ENCODE peak calls at places on chromosome 5, in five cellular contexts. E is sigmoid colon, I is stomach, D is gastrocnemius medialis, B is prostate gland. P is an unnamed sample.

GRCh38 chr5:1792842-1793266 is 6.8 kb downstream of the MRPL36 start:
- DNase-seq in I (peak), D (no peak), B (no peak), E (peak), P (no peak)

GRCh38 chr5:80967500-80968181 is 7.5 kb downstream of the RASGRF2 start:
- DNase-seq in D (no peak), B (peak), E (peak), I (no peak), P (peak)

GRCh38 chr5:91243286-91243685 is 139.8 kb downstream of the ARRDC3 start:
- DNase-seq in E (no peak), D (no peak), I (no peak), B (no peak), P (no peak)

GRCh38 chr5:1686066-1686802 is 113.4 kb downstream of the MRPL36 start:
- DNase-seq in B (no peak), E (no peak), D (no peak), I (no peak), P (peak)

GRCh38 chr5:131379723-131380122 is 115.9 kb downstream of the CDC42SE2 start:
- DNase-seq in B (no peak), I (no peak), D (no peak), E (no peak), P (no peak)

GRCh38 chr5:140882591-140882899 is 621 bp downstream of the PCDHA13 start:
- DNase-seq in E (no peak), B (no peak), I (no peak), D (no peak), P (no peak)

GRCh38 chr5:159784993-159785392 is 131.3 kb upstream of the ADRA1B start:
- DNase-seq in E (no peak), I (no peak), B (no peak), D (no peak), P (no peak)

GRCh38 chr5:159166416-159166815 is 42.9 kb downstream of the RNF145 start:
- DNase-seq in B (no peak), E (no peak), I (no peak), D (no peak), P (no peak)

GRCh38 chr5:80122599-80122998 is 87.5 kb downstream of the THBS4 start:
- DNase-seq in B (no peak), I (no peak), E (no peak), D (no peak), P (no peak)

GRCh38 chr5:91925249-91925648 is 542.1 kb upstream of the ARRDC3 start:
- DNase-seq in I (no peak), E (no peak), D (no peak), B (no peak), P (no peak)

GRCh38 chr5:40333459-40334241 is 346.1 kb upstream of the PTGER4 start:
- DNase-seq in E (no peak), B (no peak), I (no peak), D (no peak), P (no peak)

GRCh38 chr5:93589812-93590215 is 6.8 kb downstream of the NR2F1 start:
- DNase-seq in D (no peak), B (no peak), E (no peak), I (no peak), P (no peak)

GRCh38 chr5:55623789-55624188 is 88.3 kb downstream of the SLC38A9 start:
- DNase-seq in D (no peak), E (no peak), I (no peak), B (no peak), P (no peak)

GRCh38 chr5:55626805-55627204 is 85.3 kb downstream of the SLC38A9 start:
- DNase-seq in I (no peak), B (no peak), D (no peak), E (no peak), P (no peak)

GRCh38 chr5:55624841-55625602 is 87.1 kb downstream of the SLC38A9 start:
- DNase-seq in D (no peak), I (no peak), E (no peak), B (no peak), P (no peak)

GRCh38 chr5:55625913-55626312 is 86.2 kb downstream of the SLC38A9 start:
- DNase-seq in B (no peak), I (no peak), E (no peak), D (no peak), P (no peak)

GRCh38 chr5:55625603-55625875 is 86.6 kb downstream of the SLC38A9 start:
- DNase-seq in D (no peak), B (no peak), E (no peak), I (no peak), P (no peak)
- TF ChIP-seq POLR2A in D (no peak), B (no peak), E (no peak), I (no peak), P (no peak)

GRCh38 chr5:16750445-16750844 is 133.6 kb upstream of the RETREG1 start:
- DNase-seq in B (no peak), E (no peak), D (no peak), I (no peak), P (no peak)
- TF ChIP-seq POLR2A in B (no peak), E (no peak), D (no peak), I (no peak), P (no peak)

GRCh38 chr5:14380712-14381111 is 200.9 kb upstream of the OTULINL start:
- DNase-seq in B (no peak), E (no peak), I (no peak), D (no peak), P (no peak)

GRCh38 chr5:14373685-14374084 is 207.9 kb upstream of the OTULINL start:
- DNase-seq in D (no peak), B (no peak), E (no peak), I (no peak), P (no peak)

GRCh38 chr5:14374100-14374499 is 207.5 kb upstream of the OTULINL start:
- DNase-seq in E (no peak), B (peak), D (no peak), I (no peak), P (no peak)

GRCh38 chr5:14379739-14380497 is 201.7 kb upstream of the OTULINL start:
- DNase-seq in I (no peak), D (no peak), E (no peak), B (no peak), P (no peak)

DNA sequence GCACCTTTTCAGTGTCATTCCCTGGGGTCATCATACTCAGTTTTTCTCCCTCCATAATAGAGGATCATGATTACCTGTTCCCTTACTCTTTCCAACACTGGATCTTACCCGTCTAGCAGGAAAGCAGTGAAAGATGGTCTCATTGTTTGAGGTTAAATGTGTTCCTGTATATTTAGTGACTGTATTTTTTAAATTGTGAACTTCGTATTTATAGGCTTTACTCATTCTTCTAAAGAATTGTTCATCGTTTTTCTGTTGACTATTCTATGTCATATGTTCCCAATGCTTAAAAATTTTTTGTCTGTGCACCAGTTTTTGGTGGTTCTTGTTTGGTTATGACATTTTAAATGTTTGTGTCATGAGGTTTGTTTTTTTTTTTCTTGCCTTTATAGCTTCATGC is 204.8 kb upstream of the OTULINL start:
- DNase-seq in I (no peak), D (no peak), B (no peak), E (no peak), P (no peak)
- TF ChIP-seq POLR2A in I (no peak), D (no peak), B (no peak), E (no peak), P (no peak)

DNA sequence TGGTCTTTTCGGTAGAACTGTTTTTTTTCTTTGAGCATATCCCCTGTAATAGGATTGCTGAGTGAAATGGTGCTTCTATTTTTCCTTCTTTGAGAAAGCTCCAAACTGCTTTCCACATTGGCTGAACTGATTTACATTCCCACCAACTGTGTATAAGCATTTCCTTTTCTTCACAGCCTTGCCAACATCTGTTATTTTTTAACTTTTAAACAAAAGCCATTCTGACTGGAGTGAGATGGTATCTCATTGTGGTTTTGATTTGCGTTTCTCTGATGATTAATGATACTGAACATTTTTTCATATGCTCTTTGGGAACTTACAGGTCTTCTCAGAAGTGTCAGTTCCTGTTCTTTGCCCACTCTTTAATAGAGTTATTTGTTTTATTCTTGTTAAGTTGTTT is 764.8 kb downstream of the MTRR start:
- DNase-seq in I (no peak), D (no peak), E (no peak), B (no peak), P (no peak)
- TF ChIP-seq POLR2A in I (no peak), D (no peak), E (no peak), B (no peak), P (no peak)

GRCh38 chr5:58969253-58969652 is 386.4 kb downstream of the RAB3C start:
- DNase-seq in E (no peak), B (no peak), D (no peak), I (no peak), P (no peak)
- TF ChIP-seq POLR2A in E (no peak), B (no peak), D (no peak), I (no peak), P (no peak)

GRCh38 chr5:133214153-133214820 is 162.5 kb downstream of the HSPA4 start:
- DNase-seq in D (no peak), I (no peak), E (no peak), B (no peak), P (no peak)
- TF ChIP-seq POLR2A in D (no peak), I (no peak), E (no peak), B (no peak), P (no peak)

DNA sequence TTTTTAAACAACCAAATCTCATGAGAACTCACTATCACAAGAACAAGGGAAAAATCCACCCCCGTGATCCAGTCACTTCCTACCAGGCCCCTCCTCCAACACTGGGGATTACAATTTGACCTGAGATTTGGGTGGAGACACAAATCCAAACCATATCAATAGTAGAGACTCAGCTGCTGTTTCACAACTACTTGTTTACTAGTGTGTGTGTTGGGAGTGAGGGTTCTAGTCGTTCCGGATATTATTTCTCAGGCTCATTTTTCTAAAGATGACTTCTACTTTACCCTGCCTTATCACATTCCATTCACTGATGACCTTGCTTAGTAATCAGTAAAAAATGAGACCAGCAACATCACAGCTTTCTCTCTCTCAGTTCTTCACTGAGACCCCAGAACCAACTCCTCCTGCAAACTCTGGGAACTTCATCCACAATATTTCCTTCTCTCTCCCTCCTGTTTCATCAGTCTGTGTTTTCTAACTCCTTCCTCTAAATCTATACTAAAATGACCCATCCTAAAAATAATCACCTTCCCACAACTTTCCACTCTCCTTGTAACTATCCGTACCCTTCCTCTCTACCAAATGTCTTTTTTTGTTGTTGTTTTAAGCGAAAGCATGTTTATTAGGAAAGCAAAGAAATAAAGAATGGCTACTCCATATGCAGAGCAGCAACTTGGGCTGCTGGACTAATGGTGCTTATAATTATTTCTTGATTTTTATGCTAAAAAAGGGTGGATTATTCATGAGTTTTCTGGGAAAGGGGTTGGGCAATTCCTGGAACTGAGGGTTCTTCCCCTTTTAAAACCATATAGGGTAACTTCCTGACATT is 121.5 kb upstream of the SPRY4 start:
- DNase-seq in B (no peak), D (no peak), E (no peak), I (no peak), P (peak)
- TF ChIP-seq POLR2A in B (no peak), D (no peak), E (no peak), I (no peak), P (no peak)

GRCh38 chr5:62473209-62473608 is 60.6 kb downstream of the IPO11 start:
- DNase-seq in B (no peak), E (no peak), I (no peak), D (no peak), P (no peak)
- TF ChIP-seq POLR2A in B (no peak), E (no peak), I (no peak), D (no peak), P (no peak)

P was measured in lower leg skin.